ENCODE peak calls at places on chromosome 2, in eight cellular contexts. P, K, Q, Z, J, W, R and E are unnamed samples.

GRCh38 chr2:40844353-40845277 is 392.7 kb upstream of the SLC8A1 start:
- DNase-seq in R (no peak), Q (no peak), J (no peak), Z (no peak), K (no peak), P (no peak), W (no peak), E (no peak)

GRCh38 chr2:236826727-236827126 is 257.1 kb downstream of the ACKR3 start:
- DNase-seq in R (no peak), J (no peak), Z (no peak), K (peak; percentile 99), Q (no peak), P (no peak), W (no peak), E (no peak)

GRCh38 chr2:156437272-156437671 is 1.1 kb downstream of the GPD2 start:
- DNase-seq in Z (no peak), P (no peak), R (no peak), W (no peak), K (no peak), J (no peak), Q (no peak), E (no peak)

GRCh38 chr2:159788218-159788617 is 9.8 kb downstream of the CD302 start:
- DNase-seq in Z (no peak), R (no peak), P (no peak), Q (no peak), K (peak; percentile 46), J (no peak), W (peak; percentile 47), E (no peak)

GRCh38 chr2:18907508-18907907 is 318.1 kb upstream of the NT5C1B start:
- DNase-seq in Q (no peak), Z (no peak), W (no peak), J (no peak), R (no peak), K (no peak), P (no peak), E (no peak)

GRCh38 chr2:124301915-124302314 is 276.8 kb downstream of the CNTNAP5 start:
- DNase-seq in Z (no peak), K (no peak), J (no peak), W (no peak), P (no peak), Q (no peak), R (no peak), E (no peak)

GRCh38 chr2:110984654-110985053 is 136.1 kb upstream of the BCL2L11 start:
- DNase-seq in Q (no peak), K (no peak), W (no peak), P (no peak), R (no peak), Z (no peak), J (no peak), E (no peak)

GRCh38 chr2:239732666-239733010 is 292.5 kb downstream of the NDUFA10 start:
- DNase-seq in R (no peak), K (no peak), P (no peak), Z (no peak), Q (no peak), J (no peak), W (no peak), E (no peak)

GRCh38 chr2:30455339-30455738 is 8.3 kb downstream of the LCLAT1 start:
- DNase-seq in R (no peak), W (no peak), K (no peak), Z (no peak), J (no peak), P (no peak), Q (no peak), E (no peak)